ENCODE peak calls at places on chromosomes 1 and 21, in seven cellular contexts. B is K562; V is HCT116; Z is CD4-positive, CD25-positive, alpha-beta regulatory T cell; P is upper lobe of right lung; O is CD8-positive, alpha-beta T cell; X is endodermal cell. L is an unnamed sample. For H3K36me3, the result is how much of the 10 kb centered on the place peaks cover.

GRCh38 chr1:175150596-175151319 is 41.8 kb downstream of the KIAA0040 start:
- DNase-seq in Z (no peak), P (no peak), X (peak), O (no peak), V (no peak), B (no peak), L (no peak)

GRCh38 chr21:43613755-43614638 is 45.3 kb downstream of the HSF2BP start:
- DNase-seq in B (peak), O (no peak), X (no peak), V (no peak), P (no peak), Z (no peak), L (no peak)

GRCh38 chr1:214952648-214953047 is 129.9 kb upstream of the KCNK2 start:
- DNase-seq in O (no peak), P (no peak), B (no peak), V (peak), X (peak), Z (no peak), L (no peak)

GRCh38 chr21:44751799-44752636 is 40.6 kb upstream of the TSPEAR start:
- DNase-seq in B (no peak), Z (no peak), O (no peak), X (no peak), V (no peak), P (peak), L (no peak)

GRCh38 chr1:78038071-78038470 is 7.7 kb upstream of the GIPC2 start:
- DNase-seq in Z (no peak), V (no peak), O (no peak), P (no peak), B (no peak), X (no peak), L (no peak)

GRCh38 chr1:55555971-55556370 is 340.8 kb upstream of the USP24 start:
- DNase-seq in P (no peak), B (no peak), V (no peak), Z (no peak), X (peak), O (no peak), L (no peak)

GRCh38 chr1:181504294-181505115 is 21.2 kb downstream of the CACNA1E start:
- DNase-seq in O (no peak), V (peak), B (peak), X (peak), P (no peak), Z (no peak), L (no peak)

GRCh38 chr1:225454733-225455132 is 26.9 kb upstream of the LBR start:
- DNase-seq in Z (no peak), P (no peak), O (no peak), V (peak), B (peak), X (no peak), L (no peak)

GRCh38 chr1:17624540-17625256 is 85.2 kb downstream of the ARHGEF10L start:
- DNase-seq in V (peak), B (no peak), O (no peak), Z (no peak), P (peak), X (no peak), L (no peak)

GRCh38 chr1:184684285-184685077 is 70.2 kb downstream of the EDEM3 start:
- DNase-seq in B (no peak), O (no peak), Z (no peak), P (no peak), X (no peak), V (no peak), L (no peak)

GRCh38 chr1:156750932-156751723 is at the start of gene HDGF:
- DNase-seq in Z (peak), P (peak), O (no peak), B (peak), X (peak), V (no peak), L (no peak)

GRCh38 chr1:204408074-204408507 is 3.5 kb downstream of the PPP1R15B start:
- DNase-seq in V (no peak), O (no peak), Z (no peak), P (peak), X (no peak), B (no peak), L (no peak)
- H3K27ac ChIP-seq in V (no peak), O (peak), Z (peak), P (peak), X (no peak), B (no peak), L (peak)

GRCh38 chr1:167694691-167695090 is 27.1 kb upstream of the MPZL1 start:
- DNase-seq in O (no peak), B (no peak), P (no peak), V (no peak), Z (no peak), X (no peak), L (no peak)
- H3K36me3 ChIP-seq in O (half or more), B (half or more), P (half or more), V (under half), Z (half or more), X (under half), L (half or more)

DNA sequence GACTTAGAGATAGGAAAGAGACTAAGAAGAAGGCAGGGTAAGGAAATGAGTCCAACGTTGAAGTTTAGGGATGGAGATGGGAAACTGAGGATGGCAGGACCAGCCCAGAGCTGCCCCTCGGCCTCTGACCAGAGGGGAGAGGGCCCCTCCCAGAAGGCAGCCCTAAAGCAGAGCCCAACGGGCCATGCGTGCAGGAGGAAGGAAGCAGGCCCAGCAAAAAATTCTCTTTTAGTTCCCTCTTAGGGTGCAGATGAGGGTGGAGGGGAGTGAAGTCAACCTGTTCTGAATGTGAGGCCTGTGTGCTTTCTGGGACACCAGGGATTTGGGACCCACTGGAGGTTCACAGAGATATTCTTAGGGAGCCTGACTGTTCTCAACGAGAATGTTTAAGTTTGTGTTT is 225.4 kb downstream of the RHOU start:
- DNase-seq in X (peak), V (no peak), Z (no peak), B (no peak), O (no peak), P (no peak), L (no peak)
- H3K4me3 ChIP-seq in X (no peak), V (no peak), Z (no peak), B (no peak), O (no peak), P (no peak), L (no peak)

GRCh38 chr1:89125571-89126233 is at the start of gene GBP2:
- DNase-seq in P (no peak), B (no peak), X (no peak), O (no peak), Z (peak), V (no peak), L (peak)
- H3K27ac ChIP-seq in P (peak), B (peak), X (no peak), O (peak), Z (peak), V (no peak), L (peak)

GRCh38 chr1:91245437-91245836 is 159.2 kb downstream of the HFM1 start:
- DNase-seq in X (no peak), V (no peak), Z (no peak), B (no peak), O (no peak), P (no peak), L (no peak)

GRCh38 chr1:91243171-91243570 is 161.5 kb downstream of the HFM1 start:
- DNase-seq in O (no peak), X (no peak), Z (no peak), P (no peak), B (no peak), V (no peak), L (no peak)

DNA sequence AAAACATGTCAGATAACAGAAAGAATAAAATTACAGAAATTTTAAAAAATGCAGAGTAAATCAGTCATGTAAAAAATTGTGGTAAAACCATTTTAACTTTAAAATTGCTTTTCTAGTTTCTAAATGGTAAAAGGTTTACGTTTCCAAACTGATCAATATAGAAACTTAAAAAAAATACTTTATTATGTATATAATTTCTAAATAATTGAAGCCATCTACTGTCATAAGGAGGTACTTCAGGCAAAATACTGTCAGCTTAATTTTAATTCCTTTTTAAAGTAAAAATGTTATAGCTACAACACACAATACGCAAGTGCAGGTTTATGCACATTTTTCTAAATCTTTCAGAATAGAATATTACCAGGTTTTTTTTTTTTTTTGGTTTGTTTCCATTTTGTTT is 159.9 kb downstream of the HFM1 start:
- DNase-seq in P (no peak), X (no peak), V (no peak), O (no peak), B (no peak), Z (no peak), L (no peak)
- H3K36me3 ChIP-seq in P (under half), X (under half), V (under half), O (under half), B (under half), Z (under half), L (under half)

GRCh38 chr1:5651496-5651895 is 340.7 kb downstream of the NPHP4 start:
- DNase-seq in B (no peak), O (no peak), V (no peak), X (no peak), Z (no peak), P (no peak), L (no peak)
- H3K4me3 ChIP-seq in B (no peak), O (no peak), V (no peak), X (no peak), Z (no peak), P (no peak), L (no peak)

GRCh38 chr1:67685558-67686271 is 714 bp downstream of the GADD45A start:
- DNase-seq in O (peak), B (peak), Z (peak), V (no peak), X (peak), P (peak), L (peak)

GRCh38 chr1:67688526-67689219 is 3.7 kb downstream of the GADD45A start:
- DNase-seq in X (peak), P (no peak), O (no peak), Z (no peak), B (peak), V (no peak), L (no peak)

GRCh38 chr1:67687649-67688048 is 2.6 kb downstream of the GADD45A start:
- DNase-seq in V (no peak), O (no peak), B (no peak), X (no peak), Z (no peak), P (no peak), L (no peak)

GRCh38 chr1:67686272-67687197 is 1.5 kb downstream of the GADD45A start:
- DNase-seq in V (peak), Z (peak), O (peak), B (peak), X (peak), P (peak), L (peak)

DNA sequence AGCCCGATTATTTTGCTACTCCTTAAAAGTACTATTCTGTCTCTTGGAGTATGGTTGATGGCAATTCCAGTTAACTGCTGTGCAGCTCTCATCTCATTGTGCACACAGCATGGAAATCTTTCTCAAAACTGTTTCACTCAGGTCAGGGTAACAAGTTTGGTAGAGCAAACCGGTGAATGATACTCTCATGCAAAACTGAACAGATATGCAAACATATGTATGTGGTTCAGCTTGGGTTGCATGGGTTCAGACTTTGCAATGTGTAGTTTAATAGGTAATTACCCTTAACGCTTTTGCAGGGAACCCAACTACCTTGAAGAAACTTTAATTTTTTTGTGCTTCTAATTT is 2.2 kb downstream of the GADD45A start:
- DNase-seq in V (no peak), X (no peak), B (no peak), P (no peak), Z (no peak), O (no peak), L (no peak)
- H3K27ac ChIP-seq in V (peak), X (peak), B (peak), P (peak), Z (no peak), O (no peak), L (no peak)

DNA sequence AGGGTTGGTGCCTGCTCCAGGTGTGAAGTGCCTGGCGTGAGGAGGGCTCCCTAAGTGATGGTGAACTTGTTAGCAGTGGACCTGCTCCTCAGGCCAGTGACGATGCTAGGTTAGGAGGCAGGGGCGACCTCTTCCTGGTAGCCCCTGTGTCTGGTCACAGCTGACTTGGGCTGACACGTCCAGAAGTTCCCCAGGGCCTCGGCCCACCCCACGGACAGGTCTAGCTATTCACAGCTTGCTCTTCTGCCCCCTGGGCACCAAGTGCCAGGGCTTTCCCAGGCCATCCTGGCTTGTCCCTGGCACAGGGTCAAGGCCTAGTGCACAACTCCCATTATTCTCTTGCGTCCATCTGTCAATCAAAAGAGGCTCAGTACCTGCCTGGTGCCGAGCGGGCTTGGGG is 10.9 kb upstream of the C1orf167 start:
- DNase-seq in X (no peak), P (no peak), V (no peak), O (no peak), Z (no peak), B (no peak), L (no peak)
- H3K36me3 ChIP-seq in X (under half), P (under half), V (under half), O (under half), Z (under half), B (under half), L (half or more)

DNA sequence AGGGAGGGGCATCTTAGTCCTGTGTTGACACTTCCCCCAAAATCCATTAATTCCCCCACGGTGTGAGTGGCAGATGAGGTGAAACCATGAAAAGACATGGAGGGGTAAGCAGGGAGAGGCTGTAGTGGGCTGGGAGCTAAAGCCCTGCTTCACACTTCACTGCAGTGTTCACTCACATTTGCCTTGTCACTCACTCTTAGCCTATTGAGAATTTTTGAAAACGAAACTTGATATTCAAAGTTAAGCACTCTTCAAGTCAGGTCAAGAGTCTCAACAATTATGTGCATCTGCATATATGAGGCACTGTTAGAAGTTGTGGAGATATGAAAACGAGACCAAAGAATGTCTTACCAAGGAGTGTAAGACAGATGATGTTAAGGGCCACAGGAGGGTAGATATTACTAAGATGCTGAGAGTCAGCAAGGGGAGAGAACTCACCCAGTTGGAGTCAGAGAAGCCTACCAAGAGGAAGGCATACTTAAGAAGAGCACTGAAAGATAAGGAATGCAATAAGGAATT is 64.7 kb upstream of the GJA8 start:
- DNase-seq in B (no peak), P (no peak), O (no peak), X (no peak), V (no peak), Z (no peak), L (no peak)
- H3K4me3 ChIP-seq in B (no peak), P (no peak), O (no peak), X (no peak), V (no peak), Z (no peak), L (no peak)